ENCODE peak calls at places on chromosome 1, in seven cellular contexts. K is putamen, P is HS-5, J is non-pigmented ciliary epithelial cell, B is immature natural killer cell, V is heart left ventricle, Q is mesothelial cell of epicardium. U is an unnamed sample.

GRCh38 chr1:18575620-18576019 is 55.0 kb upstream of the PAX7 start:
- DNase-seq in K (no peak), P (no peak), J (no peak), B (peak), V (no peak), Q (peak), U (no peak)

GRCh38 chr1:164725401-164725800 is 166.4 kb downstream of the PBX1 start:
- DNase-seq in K (no peak), P (no peak), J (no peak), B (no peak), V (no peak), Q (no peak), U (no peak)

GRCh38 chr1:225378880-225379279 is 49.0 kb downstream of the LBR start:
- DNase-seq in K (no peak), P (no peak), J (peak), B (no peak), V (no peak), Q (no peak), U (peak)

GRCh38 chr1:150152772-150153461 is 3.2 kb downstream of the PLEKHO1 start:
- DNase-seq in K (no peak), P (no peak), J (no peak), B (no peak), V (peak), Q (no peak), U (no peak)

GRCh38 chr1:29706936-29707335 is 470.6 kb downstream of the PTPRU start:
- DNase-seq in K (no peak), P (no peak), J (no peak), B (no peak), V (no peak), Q (no peak), U (peak)

GRCh38 chr1:241396747-241397691 is 40.0 kb upstream of the RGS7 start:
- DNase-seq in K (no peak), P (no peak), J (no peak), B (no peak), V (no peak), Q (no peak), U (no peak)

GRCh38 chr1:218813247-218813646 is 360.4 kb upstream of the LYPLAL1 start:
- DNase-seq in K (no peak), P (no peak), J (no peak), B (no peak), V (no peak), Q (no peak), U (peak)

GRCh38 chr1:6358757-6359567 is 34.6 kb downstream of the ACOT7 start:
- DNase-seq in K (no peak), P (no peak), J (no peak), B (peak), V (no peak), Q (no peak), U (no peak)

GRCh38 chr1:201214886-201215285 is 24.3 kb downstream of the IGFN1 start:
- DNase-seq in K (no peak), P (no peak), J (no peak), B (no peak), V (no peak), Q (peak), U (no peak)

GRCh38 chr1:84620720-84621313 is 46.6 kb upstream of the CTBS start:
- DNase-seq in K (peak), P (peak), J (no peak), B (peak), V (peak), Q (peak), U (peak)

GRCh38 chr1:5565726-5566125 is 426.5 kb downstream of the NPHP4 start:
- DNase-seq in K (no peak), P (no peak), J (no peak), B (no peak), V (no peak), Q (no peak), U (no peak)

GRCh38 chr1:6280761-6281451 is 20.0 kb upstream of the GPR153 start:
- DNase-seq in K (no peak), P (no peak), J (no peak), B (no peak), V (no peak), Q (no peak), U (no peak)

GRCh38 chr1:209655832-209656231 is 3.6 kb upstream of the LAMB3 start:
- DNase-seq in K (no peak), P (no peak), J (no peak), B (no peak), V (no peak), Q (no peak), U (no peak)

GRCh38 chr1:77532641-77533040 is 149.8 kb downstream of the ZZZ3 start:
- DNase-seq in K (no peak), P (no peak), J (no peak), B (no peak), V (no peak), Q (no peak), U (no peak)

GRCh38 chr1:192920412-192920811 is 111.6 kb downstream of the RGS2 start:
- DNase-seq in K (no peak), P (no peak), J (no peak), B (no peak), V (no peak), Q (no peak), U (no peak)

GRCh38 chr1:243939167-243939848 is 89.3 kb upstream of the AKT3 start:
- DNase-seq in K (no peak), P (no peak), J (no peak), B (no peak), V (no peak), Q (no peak), U (no peak)

GRCh38 chr1:2517966-2518365 is 8.4 kb downstream of the PANK4 start:
- DNase-seq in K (no peak), P (no peak), J (no peak), B (no peak), V (no peak), Q (no peak), U (no peak)

GRCh38 chr1:29162476-29163138 is 19.1 kb downstream of the SRSF4 start:
- DNase-seq in K (no peak), P (no peak), J (no peak), B (no peak), V (peak), Q (no peak), U (no peak)

GRCh38 chr1:147389532-147390184 is 147.2 kb downstream of the CHD1L start:
- DNase-seq in K (peak), P (peak), J (peak), B (no peak), V (no peak), Q (no peak), U (peak)

U was measured in NCI-H1417.